ENCODE peak calls at places on chromosome 1, in nine cellular contexts. D, A, E, W, S, B, G, M and K are unnamed samples.

GRCh38 chr1:219302697-219303096 is 129.0 kb downstream of the LYPLAL1 start:
- DNase-seq in D (no peak), A (no peak), E (no peak), W (no peak), S (no peak), B (no peak), G (no peak), M (no peak), K (no peak)

GRCh38 chr1:53636621-53637171 is 102.3 kb downstream of the GLIS1 start:
- DNase-seq in D (no peak), A (no peak), E (no peak), W (no peak), S (peak), B (no peak), G (no peak), M (no peak), K (no peak)

GRCh38 chr1:18686540-18686939 is 55.9 kb downstream of the PAX7 start:
- DNase-seq in D (no peak), A (no peak), E (no peak), W (no peak), S (no peak), B (no peak), G (no peak), M (no peak), K (no peak)

GRCh38 chr1:74673351-74674111 is at the start of gene ERICH3:
- DNase-seq in D (no peak), A (no peak), E (peak), W (no peak), S (peak), B (no peak), G (no peak), M (no peak), K (peak)

GRCh38 chr1:205003358-205004145 is 39.5 kb upstream of the CNTN2 start:
- DNase-seq in D (no peak), A (no peak), E (peak), W (no peak), S (peak), B (no peak), G (no peak), M (no peak), K (no peak)

GRCh38 chr1:90176530-90176929 is 181.6 kb downstream of the ZNF326 start:
- DNase-seq in D (no peak), A (no peak), E (no peak), W (no peak), S (no peak), B (no peak), G (no peak), M (no peak), K (no peak)

GRCh38 chr1:226637147-226637935 is 88.8 kb downstream of the STUM start:
- DNase-seq in D (no peak), A (no peak), E (peak), W (no peak), S (no peak), B (peak), G (no peak), M (peak), K (no peak)

GRCh38 chr1:217089239-217090014 is 366.2 kb upstream of the ESRRG start:
- DNase-seq in D (peak), A (no peak), E (peak), W (no peak), S (no peak), B (no peak), G (no peak), M (peak), K (peak)

GRCh38 chr1:43317817-43318471 is 17.2 kb downstream of the TIE1 start:
- DNase-seq in D (no peak), A (no peak), E (no peak), W (no peak), S (no peak), B (no peak), G (no peak), M (no peak), K (no peak)

GRCh38 chr1:152479792-152480595 is 30.6 kb upstream of the LCE5A start:
- DNase-seq in D (peak), A (peak), E (no peak), W (no peak), S (no peak), B (peak), G (no peak), M (no peak), K (peak)

GRCh38 chr1:72284398-72285073 is 2.2 kb upstream of the NEGR1 start:
- DNase-seq in D (peak), A (no peak), E (peak), W (peak), S (peak), B (no peak), G (peak), M (no peak), K (peak)

GRCh38 chr1:41560496-41560895 is 76.0 kb upstream of the EDN2 start:
- DNase-seq in D (no peak), A (no peak), E (no peak), W (no peak), S (no peak), B (no peak), G (no peak), M (no peak), K (no peak)

GRCh38 chr1:209723761-209724693 is 19.4 kb downstream of the HSD11B1 start:
- DNase-seq in D (no peak), A (no peak), E (no peak), W (no peak), S (no peak), B (no peak), G (no peak), M (no peak), K (peak)

GRCh38 chr1:79716481-79716880 is 710.0 kb upstream of the ADGRL4 start:
- DNase-seq in D (no peak), A (no peak), E (peak), W (peak), S (no peak), B (no peak), G (no peak), M (no peak), K (no peak)

GRCh38 chr1:109193653-109194590 is 19.8 kb upstream of the SARS1 start:
- DNase-seq in D (peak), A (peak), E (peak), W (no peak), S (peak), B (peak), G (no peak), M (no peak), K (peak)

GRCh38 chr1:12339861-12340557 is 110.2 kb downstream of the VPS13D start:
- DNase-seq in D (no peak), A (no peak), E (no peak), W (no peak), S (no peak), B (peak), G (no peak), M (no peak), K (no peak)

GRCh38 chr1:178726545-178726944 is 1.5 kb downstream of the RALGPS2 start:
- DNase-seq in D (no peak), A (no peak), E (no peak), W (no peak), S (no peak), B (no peak), G (no peak), M (no peak), K (no peak)

GRCh38 chr1:219563568-219563967 is 49.3 kb downstream of the ZC3H11B start:
- DNase-seq in D (no peak), A (no peak), E (no peak), W (no peak), S (no peak), B (no peak), G (no peak), M (no peak), K (no peak)

GRCh38 chr1:1132042-1132927 is 16.4 kb upstream of the C1orf159 start:
- DNase-seq in D (peak), A (no peak), E (no peak), W (no peak), S (no peak), B (no peak), G (no peak), M (no peak), K (no peak)

GRCh38 chr1:10674700-10675598 is 121.5 kb downstream of the CASZ1 start:
- DNase-seq in D (peak), A (no peak), E (no peak), W (no peak), S (no peak), B (no peak), G (no peak), M (no peak), K (no peak)

GRCh38 chr1:157959750-157960149 is 33.7 kb upstream of the KIRREL1 start:
- DNase-seq in D (no peak), A (no peak), E (no peak), W (no peak), S (no peak), B (no peak), G (no peak), M (no peak), K (no peak)

GRCh38 chr1:93798301-93798700 is 80.7 kb downstream of the DNTTIP2 start:
- DNase-seq in D (no peak), A (no peak), E (no peak), W (peak), S (no peak), B (no peak), G (peak), M (no peak), K (no peak)

GRCh38 chr1:39917825-39918224 is 16.1 kb upstream of the MYCL start:
- DNase-seq in D (no peak), A (no peak), E (peak), W (no peak), S (peak), B (no peak), G (no peak), M (no peak), K (no peak)

GRCh38 chr1:184636156-184636448 is 118.6 kb downstream of the EDEM3 start:
- DNase-seq in D (no peak), A (no peak), E (no peak), W (no peak), S (no peak), B (no peak), G (no peak), M (no peak), K (no peak)

GRCh38 chr1:156844638-156845037 is 14.3 kb downstream of the INSRR start:
- DNase-seq in D (no peak), A (no peak), E (no peak), W (no peak), S (no peak), B (no peak), G (no peak), M (no peak), K (peak)

GRCh38 chr1:6298940-6299465 is 38.1 kb upstream of the GPR153 start:
- DNase-seq in D (no peak), A (no peak), E (no peak), W (no peak), S (no peak), B (no peak), G (no peak), M (no peak), K (no peak)

GRCh38 chr1:89221341-89221740 is 22.6 kb upstream of the GBP4 start:
- DNase-seq in D (no peak), A (no peak), E (no peak), W (no peak), S (no peak), B (no peak), G (no peak), M (no peak), K (no peak)

GRCh38 chr1:12548279-12549105 is 69.5 kb downstream of the DHRS3 start:
- DNase-seq in D (no peak), A (no peak), E (no peak), W (no peak), S (no peak), B (no peak), G (no peak), M (no peak), K (no peak)

GRCh38 chr1:221994274-221994698 is 252.4 kb upstream of the DUSP10 start:
- DNase-seq in D (no peak), A (no peak), E (no peak), W (no peak), S (no peak), B (no peak), G (no peak), M (no peak), K (peak)

GRCh38 chr1:171935664-171936063 is 94.4 kb downstream of the DNM3 start:
- DNase-seq in D (no peak), A (no peak), E (no peak), W (no peak), S (no peak), B (no peak), G (no peak), M (no peak), K (no peak)

GRCh38 chr1:54643736-54644135 is 2.1 kb downstream of the MROH7 start:
- DNase-seq in D (no peak), A (no peak), E (no peak), W (no peak), S (no peak), B (no peak), G (no peak), M (no peak), K (no peak)

GRCh38 chr1:29969576-29969975 is 733.3 kb downstream of the PTPRU start:
- DNase-seq in D (no peak), A (no peak), E (no peak), W (no peak), S (no peak), B (no peak), G (no peak), M (no peak), K (no peak)

GRCh38 chr1:40711465-40712404 is 20.2 kb downstream of the NFYC start:
- DNase-seq in D (no peak), A (no peak), E (no peak), W (no peak), S (no peak), B (peak), G (no peak), M (no peak), K (no peak)

GRCh38 chr1:28415246-28415645 is 45.7 kb downstream of the PHACTR4 start:
- DNase-seq in D (no peak), A (no peak), E (no peak), W (no peak), S (no peak), B (no peak), G (no peak), M (no peak), K (no peak)

GRCh38 chr1:28411656-28412055 is 42.1 kb downstream of the PHACTR4 start:
- DNase-seq in D (no peak), A (no peak), E (no peak), W (no peak), S (no peak), B (no peak), G (no peak), M (no peak), K (no peak)

GRCh38 chr1:28409066-28409465 is 39.5 kb downstream of the PHACTR4 start:
- DNase-seq in D (no peak), A (no peak), E (no peak), W (no peak), S (no peak), B (no peak), G (no peak), M (no peak), K (no peak)

GRCh38 chr1:28416509-28417194 is 47.1 kb downstream of the PHACTR4 start:
- DNase-seq in D (no peak), A (no peak), E (no peak), W (no peak), S (no peak), B (no peak), G (no peak), M (no peak), K (no peak)

DNA sequence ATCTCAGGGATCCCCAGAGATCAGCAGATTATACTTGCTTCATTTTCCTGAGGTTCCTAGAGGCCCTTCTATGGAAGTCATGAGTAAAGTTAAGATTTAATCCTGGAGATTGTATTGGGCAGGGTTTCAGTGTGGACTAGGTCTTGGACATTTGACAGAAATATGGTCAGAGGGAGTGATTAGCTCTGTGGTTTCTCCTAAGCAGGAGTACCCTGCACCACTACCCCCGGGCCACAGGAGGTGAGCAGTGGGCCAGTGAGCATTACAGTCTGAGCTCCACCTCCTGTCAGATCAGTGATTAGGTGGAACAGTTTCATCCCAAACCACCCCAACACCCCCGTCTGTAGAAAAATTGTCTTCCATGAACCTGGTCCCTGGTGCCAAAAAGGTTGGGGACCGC is 43.2 kb downstream of the PHACTR4 start:
- DNase-seq in D (no peak), A (no peak), E (no peak), W (no peak), S (no peak), B (no peak), G (no peak), M (no peak), K (no peak)
- TF ChIP-seq CTCF in D (no peak), A (no peak), E (no peak), W (no peak), S (no peak), B (no peak), G (no peak), M (no peak), K (peak)

DNA sequence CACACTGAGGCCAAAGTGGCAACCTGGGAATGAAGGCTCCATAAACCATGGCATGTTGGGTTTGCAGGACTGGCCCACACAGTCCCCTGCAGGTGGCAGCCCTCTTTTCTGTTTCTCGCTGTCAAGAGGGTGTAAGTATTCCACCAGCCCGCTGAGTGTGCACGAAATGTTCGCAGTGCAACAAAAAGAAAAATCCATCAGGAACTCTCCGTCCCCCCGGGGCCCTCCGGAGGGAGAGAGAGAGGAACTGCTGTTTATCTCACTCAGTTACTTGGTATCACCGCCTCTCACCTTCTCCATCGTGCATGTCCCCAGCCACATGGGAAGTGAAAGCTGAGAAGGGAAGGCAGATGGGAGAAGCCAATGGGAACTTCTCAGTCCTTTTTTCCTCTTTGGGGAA is 38.3 kb downstream of the NCF2 start:
- DNase-seq in D (no peak), A (no peak), E (no peak), W (no peak), S (no peak), B (no peak), G (no peak), M (no peak), K (no peak)
- TF ChIP-seq CTCF in D (no peak), A (no peak), E (no peak), W (no peak), S (no peak), B (no peak), G (no peak), M (no peak), K (no peak)

DNA sequence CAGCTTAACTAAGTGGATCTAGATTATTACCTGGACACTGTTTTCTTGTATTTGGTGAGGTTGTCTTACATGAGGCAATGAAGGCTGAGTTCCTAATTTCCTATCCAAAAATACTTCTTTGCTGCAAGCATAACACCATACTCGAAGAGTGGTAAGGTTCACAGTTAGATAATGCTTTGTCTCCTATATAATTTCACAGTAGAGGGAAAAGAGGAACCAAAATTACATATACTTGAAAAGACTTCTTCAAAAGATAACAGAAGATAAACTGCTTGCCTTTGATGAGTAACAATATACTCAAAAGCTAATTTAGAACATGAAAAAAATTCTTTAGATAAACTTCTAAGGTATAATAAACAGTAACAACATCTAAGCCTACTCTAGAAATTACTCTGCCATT is 20.4 kb downstream of the USP33 start:
- DNase-seq in D (no peak), A (no peak), E (no peak), W (no peak), S (no peak), B (no peak), G (no peak), M (no peak), K (no peak)
- TF ChIP-seq CTCF in D (no peak), A (no peak), E (no peak), W (no peak), S (no peak), B (no peak), G (no peak), M (no peak), K (no peak)

GRCh38 chr1:159835862-159836518 is 9.3 kb downstream of the SLAMF8 start:
- DNase-seq in D (no peak), A (no peak), E (no peak), W (no peak), S (no peak), B (peak), G (no peak), M (no peak), K (no peak)
- TF ChIP-seq CTCF in D (peak), A (no peak), E (peak), W (peak), S (peak), B (peak), G (no peak), M (no peak), K (peak)

GRCh38 chr1:32241011-32241763 is 5.8 kb upstream of the FAM167B start:
- DNase-seq in D (peak), A (peak), E (peak), W (no peak), S (peak), B (no peak), G (no peak), M (peak), K (peak)
- TF ChIP-seq CTCF in D (no peak), A (no peak), E (no peak), W (no peak), S (no peak), B (no peak), G (no peak), M (no peak), K (peak)